ENCODE peak calls at places on chromosome 12, in ten cellular contexts. V is ovary, L is HepG2, D is A549, H is tibial nerve, B is stomach, X is SK-N-SH, A is sigmoid colon, K is upper lobe of left lung, Y is transverse colon. I is an unnamed sample.

GRCh38 chr12:95653761-95654546 is 102.7 kb upstream of the USP44 start:
- DNase-seq in V (no peak), H (no peak), Y (no peak), D (peak; percentile 92), X (no peak), K (peak; percentile 31), A (no peak), L (peak; percentile 70), B (no peak), I (no peak)

GRCh38 chr12:62898568-62898967 is 36.4 kb downstream of the PPM1H start:
- DNase-seq in Y (no peak), X (no peak), A (no peak), L (no peak), H (no peak), K (no peak), V (no peak), B (no peak), D (no peak), I (no peak)

GRCh38 chr12:8644345-8645248 is 18.0 kb downstream of the MFAP5 start:
- DNase-seq in V (no peak), X (no peak), D (no peak), Y (no peak), K (no peak), A (no peak), L (no peak), B (no peak), H (no peak), I (no peak)

GRCh38 chr12:80702889-80703605 is 4.4 kb upstream of the MYF6 start:
- DNase-seq in Y (no peak), A (no peak), D (no peak), V (no peak), L (peak; percentile 5), H (no peak), B (no peak), K (no peak), X (no peak), I (no peak)

GRCh38 chr12:95473440-95473946 is 459 bp upstream of the METAP2 start:
- DNase-seq in X (peak; percentile 45), Y (peak; percentile 48), D (peak; percentile 54), H (peak; percentile 14), A (no peak), L (peak; percentile 39), B (peak; percentile 36), K (peak; percentile 40), V (peak; percentile 23), I (no peak)

GRCh38 chr12:47207005-47207717 is 127.4 kb upstream of the AMIGO2 start:
- DNase-seq in H (no peak), X (no peak), Y (peak; percentile 57), A (no peak), B (no peak), K (peak; percentile 72), L (no peak), V (no peak), D (no peak), I (no peak)

GRCh38 chr12:116202940-116203339 is 74.6 kb downstream of the MED13L start:
- DNase-seq in A (no peak), H (no peak), K (no peak), Y (no peak), V (no peak), B (no peak), L (no peak), D (no peak), X (no peak), I (no peak)

GRCh38 chr12:1835178-1836131 is 15.1 kb downstream of the LRTM2 start:
- DNase-seq in D (no peak), H (no peak), V (no peak), K (no peak), Y (no peak), L (no peak), B (no peak), X (no peak), A (peak; percentile 46), I (no peak)

GRCh38 chr12:89477633-89478279 is 46.8 kb downstream of the GALNT4 start:
- DNase-seq in K (no peak), H (no peak), L (no peak), A (no peak), V (no peak), B (no peak), X (no peak), Y (no peak), D (no peak), I (no peak)

GRCh38 chr12:89476232-89476631 is 48.4 kb downstream of the GALNT4 start:
- DNase-seq in L (no peak), D (no peak), X (no peak), Y (no peak), K (no peak), H (no peak), A (no peak), V (no peak), B (no peak), I (no peak)

GRCh38 chr12:89481218-89481914 is 43.2 kb downstream of the GALNT4 start:
- DNase-seq in D (no peak), X (no peak), H (no peak), K (no peak), A (no peak), B (no peak), L (no peak), Y (no peak), V (no peak), I (no peak)

GRCh38 chr12:89476889-89477288 is 47.7 kb downstream of the GALNT4 start:
- DNase-seq in L (no peak), K (no peak), Y (no peak), A (no peak), D (no peak), H (no peak), V (no peak), B (no peak), X (no peak), I (no peak)

DNA sequence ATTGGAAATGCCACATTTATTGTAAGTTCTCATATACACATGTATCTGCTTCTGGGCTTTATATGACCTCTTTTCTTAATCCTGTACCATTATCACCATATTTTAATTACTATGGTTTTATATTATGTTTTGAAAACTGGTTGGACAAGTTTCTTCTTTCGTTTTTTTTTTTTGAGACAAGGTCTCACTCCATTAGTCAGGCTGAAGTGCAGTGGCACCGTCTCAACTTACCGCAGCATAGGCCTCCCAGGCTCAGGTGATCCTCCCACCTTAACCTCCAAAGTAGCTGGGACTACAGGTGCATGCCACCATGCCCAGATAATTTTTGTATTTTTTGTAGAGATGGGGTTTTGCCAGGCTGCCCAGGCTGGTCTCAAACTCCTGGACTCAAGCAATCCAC is 44.6 kb downstream of the GALNT4 start:
- DNase-seq in B (no peak), H (no peak), L (no peak), X (no peak), V (no peak), Y (no peak), A (no peak), K (no peak), D (no peak), I (no peak)
- TF ChIP-seq EP300 in B (no peak), H (no peak), L (no peak), X (no peak), V (no peak), Y (no peak), A (no peak), K (no peak), D (no peak), I (no peak)

GRCh38 chr12:6950944-6951540 is at the start of gene PTPN6:
- DNase-seq in Y (peak; percentile 74), L (no peak), X (peak; percentile 11), K (peak; percentile 82), H (no peak), A (peak; percentile 75), B (peak; percentile 58), D (no peak), V (no peak), I (no peak)

GRCh38 chr12:6952121-6952859 is 1.1 kb downstream of the PTPN6 start:
- DNase-seq in L (no peak), V (no peak), D (no peak), B (no peak), X (peak; percentile 17), H (no peak), A (peak; percentile 61), Y (no peak), K (no peak), I (no peak)

GRCh38 chr12:6949063-6949594 is 2.0 kb upstream of the PTPN6 start:
- DNase-seq in D (no peak), X (peak; percentile 55), B (no peak), Y (no peak), A (no peak), V (no peak), L (no peak), H (no peak), K (no peak), I (no peak)

GRCh38 chr12:6951551-6952120 is 480 bp downstream of the PTPN6 start:
- DNase-seq in K (no peak), V (no peak), D (no peak), A (peak; percentile 56), Y (no peak), H (no peak), L (no peak), X (peak; percentile 18), B (no peak), I (no peak)

GRCh38 chr12:6950401-6950801 is 755 bp upstream of the PTPN6 start:
- DNase-seq in B (no peak), V (no peak), D (no peak), A (peak; percentile 36), K (no peak), L (no peak), H (no peak), X (peak; percentile 62), Y (no peak), I (no peak)
- TF ChIP-seq CTCF in B (no peak), V (no peak), D (no peak), A (no peak), K (no peak), L (peak; percentile 38), H (no peak), X (peak; percentile 41), Y (peak; percentile 10), I (no peak)

DNA sequence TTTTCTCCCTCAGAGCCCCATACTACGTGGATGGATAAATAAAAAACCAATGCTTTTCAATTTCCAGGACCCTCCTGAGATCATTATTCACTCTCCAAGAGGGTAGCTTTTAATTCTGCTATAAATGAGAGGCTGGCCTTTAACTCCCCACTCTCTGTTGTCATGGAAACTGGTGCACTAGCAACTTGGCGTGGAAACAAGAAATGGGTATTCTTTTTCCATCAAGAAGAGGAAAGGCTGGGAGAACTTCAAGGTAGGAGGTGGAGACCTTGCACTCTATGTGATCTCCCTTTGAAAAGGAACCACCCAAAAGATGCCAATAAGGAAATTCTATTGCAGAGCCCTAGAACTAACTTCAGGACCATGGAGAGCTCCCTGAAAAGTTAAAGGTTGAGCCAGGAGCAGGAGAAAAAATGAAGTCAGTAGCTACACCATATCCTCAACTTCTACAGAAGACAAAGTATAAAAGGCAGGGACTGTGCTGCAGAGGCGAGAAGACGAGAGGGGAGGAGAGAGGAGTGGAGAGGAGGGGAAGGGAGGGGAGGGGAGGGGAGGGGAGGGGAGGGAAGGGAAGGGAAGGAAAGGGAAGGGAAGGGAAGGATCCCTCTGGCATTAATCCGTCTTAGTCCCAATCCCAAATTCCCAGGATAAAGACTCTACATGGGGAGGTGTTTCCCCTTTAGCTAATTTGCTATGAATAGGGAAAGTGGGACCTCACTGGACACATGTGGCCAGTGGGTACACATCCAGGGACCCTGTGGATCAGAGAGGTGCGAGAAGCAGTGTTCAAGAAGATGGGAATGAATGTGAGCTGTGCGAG is 46.7 kb upstream of the FICD start:
- DNase-seq in Y (no peak), K (no peak), D (no peak), X (no peak), H (no peak), B (no peak), A (no peak), L (peak; percentile 21), V (no peak), I (no peak)
- TF ChIP-seq EP300 in Y (no peak), K (no peak), D (no peak), X (no peak), H (no peak), B (no peak), A (no peak), L (no peak), V (no peak), I (no peak)

GRCh38 chr12:79546461-79547043 is 144.2 kb downstream of the PAWR start:
- DNase-seq in V (no peak), X (no peak), Y (no peak), K (no peak), H (no peak), D (peak; percentile 56), L (no peak), B (no peak), A (no peak), I (no peak)

GRCh38 chr12:79548525-79548924 is 142.2 kb downstream of the PAWR start:
- DNase-seq in K (no peak), B (no peak), A (no peak), D (no peak), H (no peak), L (no peak), Y (no peak), V (no peak), X (no peak), I (no peak)

GRCh38 chr12:79549531-79550271 is 141.1 kb downstream of the PAWR start:
- DNase-seq in X (no peak), L (peak; percentile 96), Y (no peak), K (no peak), D (peak; percentile 36), V (no peak), B (no peak), A (no peak), H (no peak), I (no peak)

GRCh38 chr12:79547735-79548347 is 142.9 kb downstream of the PAWR start:
- DNase-seq in D (peak; percentile 84), A (no peak), Y (peak; percentile 43), V (peak; percentile 25), X (peak; percentile 56), K (no peak), L (peak; percentile 91), H (no peak), B (no peak), I (no peak)

GRCh38 chr12:79547044-79547734 is 143.6 kb downstream of the PAWR start:
- DNase-seq in K (peak; percentile 54), X (no peak), H (no peak), V (no peak), D (peak; percentile 93), A (no peak), Y (peak; percentile 34), B (no peak), L (peak; percentile 93), I (no peak)
- TF ChIP-seq CTCF in K (no peak), X (no peak), H (no peak), V (no peak), D (no peak), A (no peak), Y (no peak), B (no peak), L (no peak), I (no peak)

I was measured in esophagus muscularis mucosa.